ENCODE peak calls at places on chromosomes 11 and 22, in seven cellular contexts. P is esophagus muscularis mucosa; U is NCI-H510A treated with DMSO at 0.1 percent for 48 hours; Z is naive thymus-derived CD8-positive, alpha-beta T cell; E is CD8-positive, alpha-beta T cell; Y is heart left ventricle; X is neural crest cell. H is an unnamed sample.

GRCh38 chr11:70076461-70076931 is 1.6 kb upstream of the ANO1 start:
- DNase-seq in P (no peak), U (no peak), Z (no peak), E (no peak), Y (no peak), X (no peak), H (no peak)

GRCh38 chr11:12581923-12582322 is 92.3 kb upstream of the TEAD1 start:
- DNase-seq in P (no peak), U (peak; percentile 7), Z (no peak), E (no peak), Y (no peak), X (no peak), H (no peak)

GRCh38 chr22:22092974-22093373 is 110.4 kb upstream of the TOP3B start:
- DNase-seq in P (no peak), U (no peak), Z (no peak), E (no peak), Y (no peak), X (no peak), H (no peak)

GRCh38 chr11:77198440-77198849 is 70.4 kb downstream of the MYO7A start:
- DNase-seq in P (no peak), U (no peak), Z (no peak), E (no peak), Y (peak; percentile 18), X (peak; percentile 23), H (no peak)

GRCh38 chr11:62061356-62062222 is 62.2 kb upstream of the INCENP start:
- DNase-seq in P (no peak), U (no peak), Z (no peak), E (no peak), Y (no peak), X (no peak), H (peak; percentile 83)

GRCh38 chr11:60987577-60988277 is 16.2 kb downstream of the CD6 start:
- DNase-seq in P (no peak), U (no peak), Z (no peak), E (peak; percentile 28), Y (no peak), X (no peak), H (no peak)

GRCh38 chr11:126443120-126443519 is 87.6 kb downstream of the ST3GAL4 start:
- DNase-seq in P (no peak), U (peak; percentile 32), Z (no peak), E (no peak), Y (no peak), X (no peak), H (no peak)

GRCh38 chr11:109798521-109798920 is 294.7 kb upstream of the ZC3H12C start:
- DNase-seq in P (no peak), U (no peak), Z (no peak), E (no peak), Y (no peak), X (no peak), H (no peak)

GRCh38 chr11:1785749-1786261 is 22.1 kb upstream of the CTSD start:
- DNase-seq in P (no peak), U (no peak), Z (no peak), E (no peak), Y (no peak), X (no peak), H (no peak)

GRCh38 chr11:72330131-72330727 is 86.3 kb upstream of the PHOX2A start:
- DNase-seq in P (no peak), U (no peak), Z (no peak), E (no peak), Y (no peak), X (no peak), H (no peak)

GRCh38 chr11:1701041-1701807 is 4.2 kb downstream of the KRTAP5-6 start:
- DNase-seq in P (no peak), U (no peak), Z (peak; percentile 20), E (peak; percentile 30), Y (no peak), X (no peak), H (no peak)

GRCh38 chr22:44277404-44278135 is 35.2 kb downstream of the SHISAL1 start:
- DNase-seq in P (no peak), U (no peak), Z (no peak), E (no peak), Y (no peak), X (no peak), H (no peak)

GRCh38 chr11:92111291-92111690 is 113.3 kb upstream of the FAT3 start:
- DNase-seq in P (no peak), U (no peak), Z (no peak), E (no peak), Y (no peak), X (no peak), H (no peak)

GRCh38 chr22:46579751-46580449 is 40.3 kb upstream of the GRAMD4 start:
- DNase-seq in P (no peak), U (no peak), Z (no peak), E (no peak), Y (peak; percentile 42), X (no peak), H (no peak)

GRCh38 chr11:110147965-110148709 is 54.9 kb downstream of the ZC3H12C start:
- DNase-seq in P (no peak), U (no peak), Z (no peak), E (no peak), Y (no peak), X (no peak), H (no peak)

GRCh38 chr11:5596611-5597201 is at the start of gene TRIM6:
- DNase-seq in P (no peak), U (no peak), Z (no peak), E (no peak), Y (peak; percentile 48), X (peak; percentile 25), H (peak; percentile 5)

GRCh38 chr11:120817131-120817530 is 206.8 kb upstream of the TBCEL start:
- DNase-seq in P (no peak), U (no peak), Z (no peak), E (no peak), Y (peak; percentile 35), X (no peak), H (peak; percentile 29)